ENCODE peak calls at places on chromosomes 7 and 10, in ten cellular contexts. One of them, this sample, is unnamed.

GRCh38 chr10:15627617-15628196 is 92.0 kb downstream of the ITGA8 start:
- DNase-seq in A549: no peak
- DNase-seq in HepG2: no peak
- DNase-seq in epithelial cell of esophagus: no peak
- DNase-seq in sigmoid colon: no peak
- DNase-seq in IMR-90: peak; percentile 13
- DNase-seq in mesendoderm: no peak
- DNase-seq in MM.1S: no peak
- DNase-seq in AG04449: no peak
- DNase-seq in HAP-1: no peak
- DNase-seq in this sample: no peak

GRCh38 chr7:45927724-45928123 is 6.7 kb upstream of the IGFBP3 start:
- DNase-seq in A549: no peak
- DNase-seq in HepG2: no peak
- DNase-seq in epithelial cell of esophagus: no peak
- DNase-seq in sigmoid colon: no peak
- DNase-seq in IMR-90: no peak
- DNase-seq in mesendoderm: no peak
- DNase-seq in MM.1S: peak; percentile 65
- DNase-seq in AG04449: no peak
- DNase-seq in HAP-1: no peak
- DNase-seq in this sample: no peak

GRCh38 chr7:21426286-21426957 is 1.5 kb upstream of the SP4 start:
- DNase-seq in A549: no peak
- DNase-seq in HepG2: peak; percentile 1
- DNase-seq in epithelial cell of esophagus: peak; percentile 83
- DNase-seq in sigmoid colon: no peak
- DNase-seq in IMR-90: no peak
- DNase-seq in mesendoderm: peak; percentile 68
- DNase-seq in MM.1S: peak; percentile 8
- DNase-seq in AG04449: no peak
- DNase-seq in HAP-1: peak; percentile 10
- DNase-seq in this sample: no peak

GRCh38 chr7:107318523-107319160 is 149.8 kb downstream of the HBP1 start:
- DNase-seq in A549: peak; percentile 63
- DNase-seq in HepG2: no peak
- DNase-seq in epithelial cell of esophagus: peak; percentile 38
- DNase-seq in sigmoid colon: no peak
- DNase-seq in IMR-90: peak; percentile 77
- DNase-seq in mesendoderm: no peak
- DNase-seq in MM.1S: no peak
- DNase-seq in AG04449: no peak
- DNase-seq in HAP-1: no peak
- DNase-seq in this sample: no peak

GRCh38 chr10:86583983-86584382 is 62.4 kb upstream of the WAPL start:
- DNase-seq in A549: peak; percentile 55
- DNase-seq in HepG2: peak; percentile 24
- DNase-seq in epithelial cell of esophagus: peak; percentile 32
- DNase-seq in sigmoid colon: no peak
- DNase-seq in IMR-90: no peak
- DNase-seq in mesendoderm: peak; percentile 63
- DNase-seq in MM.1S: no peak
- DNase-seq in AG04449: no peak
- DNase-seq in HAP-1: peak; percentile 29
- DNase-seq in this sample: no peak

GRCh38 chr10:103559776-103560175 is 66.3 kb downstream of the NEURL1 start:
- DNase-seq in A549: no peak
- DNase-seq in HepG2: no peak
- DNase-seq in epithelial cell of esophagus: no peak
- DNase-seq in sigmoid colon: no peak
- DNase-seq in IMR-90: no peak
- DNase-seq in mesendoderm: no peak
- DNase-seq in MM.1S: no peak
- DNase-seq in AG04449: no peak
- DNase-seq in HAP-1: no peak
- DNase-seq in this sample: no peak

GRCh38 chr10:113087082-113088029 is 137.3 kb downstream of the TCF7L2 start:
- DNase-seq in A549: peak; percentile 98
- DNase-seq in HepG2: peak; percentile 96
- DNase-seq in epithelial cell of esophagus: peak; percentile 95
- DNase-seq in sigmoid colon: peak; percentile 88
- DNase-seq in IMR-90: peak; percentile 100
- DNase-seq in mesendoderm: peak; percentile 99
- DNase-seq in MM.1S: no peak
- DNase-seq in AG04449: peak; percentile 95
- DNase-seq in HAP-1: peak; percentile 45
- DNase-seq in this sample: peak; percentile 75

GRCh38 chr10:93454146-93454545 is 28.0 kb downstream of the MYOF start:
- DNase-seq in A549: no peak
- DNase-seq in HepG2: no peak
- DNase-seq in epithelial cell of esophagus: no peak
- DNase-seq in sigmoid colon: no peak
- DNase-seq in IMR-90: no peak
- DNase-seq in mesendoderm: no peak
- DNase-seq in MM.1S: no peak
- DNase-seq in AG04449: no peak
- DNase-seq in HAP-1: no peak
- DNase-seq in this sample: no peak

DNA sequence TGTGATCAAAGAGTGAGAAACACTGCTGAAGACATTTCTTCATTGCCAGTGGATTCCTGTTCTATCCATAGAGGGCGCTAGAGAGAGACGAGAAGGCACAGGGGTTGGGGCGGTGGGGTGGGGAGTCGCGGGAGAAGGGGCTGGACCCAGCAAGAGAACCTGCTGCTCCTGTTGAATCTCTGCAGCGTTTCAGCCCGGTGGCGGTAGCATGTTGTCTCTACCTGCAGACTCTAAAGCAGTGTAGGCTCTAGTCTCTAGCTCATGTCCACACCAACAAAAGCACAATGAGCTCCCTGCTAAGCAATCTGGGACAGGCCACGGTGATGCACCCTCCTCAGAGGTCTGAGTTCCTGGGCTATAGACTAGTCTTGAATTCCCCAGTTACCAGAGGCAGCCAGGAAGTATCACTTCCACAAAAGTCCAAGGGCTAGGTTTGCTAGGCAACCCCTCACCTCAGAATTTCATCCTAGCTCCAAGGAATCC is 167.7 kb downstream of the DGKB start:
- DNase-seq in A549: no peak
- DNase-seq in HepG2: no peak
- DNase-seq in epithelial cell of esophagus: no peak
- DNase-seq in sigmoid colon: no peak
- DNase-seq in IMR-90: no peak
- DNase-seq in mesendoderm: peak; percentile 82
- DNase-seq in MM.1S: no peak
- DNase-seq in AG04449: no peak
- DNase-seq in HAP-1: peak; percentile 16
- DNase-seq in this sample: no peak
- H3K4me3 ChIP-seq in A549: no peak overlapping the region
- H3K4me3 ChIP-seq in HepG2: no peak overlapping the region
- H3K4me3 ChIP-seq in epithelial cell of esophagus: no peak overlapping the region
- H3K4me3 ChIP-seq in sigmoid colon: no peak overlapping the region
- H3K4me3 ChIP-seq in IMR-90: no peak overlapping the region
- H3K4me3 ChIP-seq in mesendoderm: no peak overlapping the region
- H3K4me3 ChIP-seq in MM.1S: no peak overlapping the region
- H3K4me3 ChIP-seq in AG04449: no peak overlapping the region
- H3K4me3 ChIP-seq in HAP-1: no peak overlapping the region
- H3K4me3 ChIP-seq in this sample: no peak overlapping the region

GRCh38 chr10:99536400-99537254 is 3.9 kb downstream of the NKX2-3 start:
- DNase-seq in A549: no peak
- DNase-seq in HepG2: peak; percentile 18
- DNase-seq in epithelial cell of esophagus: no peak
- DNase-seq in sigmoid colon: peak; percentile 78
- DNase-seq in IMR-90: no peak
- DNase-seq in mesendoderm: peak; percentile 68
- DNase-seq in MM.1S: no peak
- DNase-seq in AG04449: no peak
- DNase-seq in HAP-1: peak; percentile 53
- DNase-seq in this sample: no peak

GRCh38 chr10:99534939-99535763 is 2.4 kb downstream of the NKX2-3 start:
- DNase-seq in A549: peak; percentile 36
- DNase-seq in HepG2: no peak
- DNase-seq in epithelial cell of esophagus: peak; percentile 61
- DNase-seq in sigmoid colon: peak; percentile 77
- DNase-seq in IMR-90: no peak
- DNase-seq in mesendoderm: no peak
- DNase-seq in MM.1S: no peak
- DNase-seq in AG04449: no peak
- DNase-seq in HAP-1: no peak
- DNase-seq in this sample: no peak

GRCh38 chr10:99534456-99534938 is 1.8 kb downstream of the NKX2-3 start:
- DNase-seq in A549: no peak
- DNase-seq in HepG2: no peak
- DNase-seq in epithelial cell of esophagus: no peak
- DNase-seq in sigmoid colon: no peak
- DNase-seq in IMR-90: no peak
- DNase-seq in mesendoderm: no peak
- DNase-seq in MM.1S: no peak
- DNase-seq in AG04449: no peak
- DNase-seq in HAP-1: no peak
- DNase-seq in this sample: no peak

GRCh38 chr10:99537381-99538286 is 4.9 kb downstream of the NKX2-3 start:
- DNase-seq in A549: no peak
- DNase-seq in HepG2: no peak
- DNase-seq in epithelial cell of esophagus: no peak
- DNase-seq in sigmoid colon: peak; percentile 86
- DNase-seq in IMR-90: no peak
- DNase-seq in mesendoderm: no peak
- DNase-seq in MM.1S: no peak
- DNase-seq in AG04449: no peak
- DNase-seq in HAP-1: peak; percentile 54
- DNase-seq in this sample: no peak

GRCh38 chr10:99535764-99536399 is 3.1 kb downstream of the NKX2-3 start:
- DNase-seq in A549: no peak
- DNase-seq in HepG2: no peak
- DNase-seq in epithelial cell of esophagus: no peak
- DNase-seq in sigmoid colon: peak; percentile 72
- DNase-seq in IMR-90: no peak
- DNase-seq in mesendoderm: no peak
- DNase-seq in MM.1S: no peak
- DNase-seq in AG04449: no peak
- DNase-seq in HAP-1: no peak
- DNase-seq in this sample: no peak
- H3K4me3 ChIP-seq in A549: peak overlapping the region; percentile 34
- H3K4me3 ChIP-seq in HepG2: no peak overlapping the region
- H3K4me3 ChIP-seq in epithelial cell of esophagus: no peak overlapping the region
- H3K4me3 ChIP-seq in sigmoid colon: peak overlapping the region; percentile 70
- H3K4me3 ChIP-seq in IMR-90: no peak overlapping the region
- H3K4me3 ChIP-seq in mesendoderm: no peak overlapping the region
- H3K4me3 ChIP-seq in MM.1S: no peak overlapping the region
- H3K4me3 ChIP-seq in AG04449: no peak overlapping the region
- H3K4me3 ChIP-seq in HAP-1: no peak overlapping the region
- H3K4me3 ChIP-seq in this sample: peak overlapping the region; percentile 36

GRCh38 chr7:30284298-30285066 is at the start of gene ZNRF2:
- DNase-seq in A549: peak; percentile 100
- DNase-seq in HepG2: peak; percentile 98
- DNase-seq in epithelial cell of esophagus: peak; percentile 100
- DNase-seq in sigmoid colon: peak; percentile 100
- DNase-seq in IMR-90: peak; percentile 95
- DNase-seq in mesendoderm: peak; percentile 99
- DNase-seq in MM.1S: peak; percentile 100
- DNase-seq in AG04449: peak; percentile 76
- DNase-seq in HAP-1: peak; percentile 100
- DNase-seq in this sample: peak; percentile 100

GRCh38 chr7:30282735-30283134 is 1.7 kb upstream of the ZNRF2 start:
- DNase-seq in A549: no peak
- DNase-seq in HepG2: no peak
- DNase-seq in epithelial cell of esophagus: no peak
- DNase-seq in sigmoid colon: no peak
- DNase-seq in IMR-90: no peak
- DNase-seq in mesendoderm: no peak
- DNase-seq in MM.1S: no peak
- DNase-seq in AG04449: no peak
- DNase-seq in HAP-1: no peak
- DNase-seq in this sample: no peak

GRCh38 chr7:30285531-30286284 is 1.3 kb downstream of the ZNRF2 start:
- DNase-seq in A549: peak; percentile 59
- DNase-seq in HepG2: peak; percentile 34
- DNase-seq in epithelial cell of esophagus: peak; percentile 47
- DNase-seq in sigmoid colon: no peak
- DNase-seq in IMR-90: peak; percentile 46
- DNase-seq in mesendoderm: peak; percentile 48
- DNase-seq in MM.1S: peak; percentile 88
- DNase-seq in AG04449: no peak
- DNase-seq in HAP-1: peak; percentile 27
- DNase-seq in this sample: peak; percentile 68

GRCh38 chr7:30285067-30285530 is 702 bp downstream of the ZNRF2 start:
- DNase-seq in A549: no peak
- DNase-seq in HepG2: no peak
- DNase-seq in epithelial cell of esophagus: peak; percentile 37
- DNase-seq in sigmoid colon: peak; percentile 68
- DNase-seq in IMR-90: peak; percentile 8
- DNase-seq in mesendoderm: peak; percentile 44
- DNase-seq in MM.1S: peak; percentile 54
- DNase-seq in AG04449: no peak
- DNase-seq in HAP-1: peak; percentile 19
- DNase-seq in this sample: peak; percentile 65

DNA sequence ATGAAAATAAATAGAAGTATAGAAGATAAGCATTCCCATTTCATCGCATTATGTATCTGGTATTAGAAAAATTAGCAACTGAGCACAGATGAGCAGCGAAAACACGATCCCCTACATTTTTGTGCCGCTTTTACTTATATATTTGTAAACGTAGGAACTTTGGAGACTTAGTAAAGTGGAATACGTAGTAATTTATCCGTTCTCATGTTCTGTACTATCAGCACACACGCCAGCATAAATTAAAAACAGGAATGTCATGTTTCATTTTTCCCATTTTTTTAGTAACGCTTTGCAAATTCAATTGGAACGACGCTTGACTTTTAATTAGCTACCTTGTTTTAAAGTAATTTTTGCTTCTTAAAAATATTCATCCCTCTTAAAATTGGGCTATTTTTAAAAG is 2.4 kb downstream of the ZNRF2 start:
- DNase-seq in A549: no peak
- DNase-seq in HepG2: no peak
- DNase-seq in epithelial cell of esophagus: no peak
- DNase-seq in sigmoid colon: no peak
- DNase-seq in IMR-90: no peak
- DNase-seq in mesendoderm: no peak
- DNase-seq in MM.1S: peak; percentile 10
- DNase-seq in AG04449: no peak
- DNase-seq in HAP-1: no peak
- DNase-seq in this sample: no peak
- H3K4me3 ChIP-seq in A549: peak overlapping the region; percentile 92
- H3K4me3 ChIP-seq in HepG2: peak overlapping the region; percentile 87
- H3K4me3 ChIP-seq in epithelial cell of esophagus: peak overlapping the region; percentile 77
- H3K4me3 ChIP-seq in sigmoid colon: peak overlapping the region; percentile 73
- H3K4me3 ChIP-seq in IMR-90: no peak overlapping the region
- H3K4me3 ChIP-seq in mesendoderm: no peak overlapping the region
- H3K4me3 ChIP-seq in MM.1S: peak overlapping the region; percentile 75
- H3K4me3 ChIP-seq in AG04449: peak overlapping the region; percentile 69
- H3K4me3 ChIP-seq in HAP-1: peak overlapping the region; percentile 75
- H3K4me3 ChIP-seq in this sample: peak overlapping the region; percentile 66

GRCh38 chr10:127840884-127841283 is 51.9 kb downstream of the CLRN3 start:
- DNase-seq in A549: no peak
- DNase-seq in HepG2: no peak
- DNase-seq in epithelial cell of esophagus: no peak
- DNase-seq in sigmoid colon: no peak
- DNase-seq in IMR-90: no peak
- DNase-seq in mesendoderm: no peak
- DNase-seq in MM.1S: no peak
- DNase-seq in AG04449: no peak
- DNase-seq in HAP-1: no peak
- DNase-seq in this sample: peak; percentile 59

GRCh38 chr10:127849896-127850295 is 42.8 kb downstream of the CLRN3 start:
- DNase-seq in A549: no peak
- DNase-seq in HepG2: no peak
- DNase-seq in epithelial cell of esophagus: no peak
- DNase-seq in sigmoid colon: no peak
- DNase-seq in IMR-90: no peak
- DNase-seq in mesendoderm: no peak
- DNase-seq in MM.1S: no peak
- DNase-seq in AG04449: no peak
- DNase-seq in HAP-1: no peak
- DNase-seq in this sample: no peak

GRCh38 chr10:127849224-127849623 is 43.5 kb downstream of the CLRN3 start:
- DNase-seq in A549: no peak
- DNase-seq in HepG2: no peak
- DNase-seq in epithelial cell of esophagus: no peak
- DNase-seq in sigmoid colon: no peak
- DNase-seq in IMR-90: no peak
- DNase-seq in mesendoderm: no peak
- DNase-seq in MM.1S: no peak
- DNase-seq in AG04449: no peak
- DNase-seq in HAP-1: no peak
- DNase-seq in this sample: no peak

GRCh38 chr10:127848226-127848625 is 44.5 kb downstream of the CLRN3 start:
- DNase-seq in A549: no peak
- DNase-seq in HepG2: no peak
- DNase-seq in epithelial cell of esophagus: no peak
- DNase-seq in sigmoid colon: no peak
- DNase-seq in IMR-90: no peak
- DNase-seq in mesendoderm: no peak
- DNase-seq in MM.1S: no peak
- DNase-seq in AG04449: no peak
- DNase-seq in HAP-1: no peak
- DNase-seq in this sample: no peak

DNA sequence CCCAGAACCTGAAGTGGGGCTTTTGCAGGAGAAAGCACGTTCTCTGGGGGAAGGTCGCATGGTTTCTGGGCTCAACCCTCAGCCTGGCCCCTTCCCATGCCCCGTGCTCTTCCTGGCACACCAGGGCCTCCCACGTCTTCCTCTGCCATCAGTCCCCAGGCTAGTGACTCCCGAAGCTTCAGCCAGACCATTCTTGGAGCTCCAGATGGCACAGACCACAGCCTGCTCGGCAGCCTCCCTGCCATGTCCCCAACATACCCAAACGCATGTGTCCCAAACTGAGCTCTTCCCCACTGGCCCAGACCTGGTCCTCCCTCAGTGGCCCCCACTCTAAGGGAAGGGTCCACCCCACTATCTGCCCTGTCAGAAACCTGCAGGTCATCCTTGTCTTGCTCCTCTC is 47.0 kb downstream of the CLRN3 start:
- DNase-seq in A549: no peak
- DNase-seq in HepG2: no peak
- DNase-seq in epithelial cell of esophagus: no peak
- DNase-seq in sigmoid colon: no peak
- DNase-seq in IMR-90: no peak
- DNase-seq in mesendoderm: no peak
- DNase-seq in MM.1S: no peak
- DNase-seq in AG04449: no peak
- DNase-seq in HAP-1: no peak
- DNase-seq in this sample: no peak
- H3K4me3 ChIP-seq in A549: no peak overlapping the region
- H3K4me3 ChIP-seq in HepG2: no peak overlapping the region
- H3K4me3 ChIP-seq in epithelial cell of esophagus: no peak overlapping the region
- H3K4me3 ChIP-seq in sigmoid colon: no peak overlapping the region
- H3K4me3 ChIP-seq in IMR-90: no peak overlapping the region
- H3K4me3 ChIP-seq in mesendoderm: no peak overlapping the region
- H3K4me3 ChIP-seq in MM.1S: no peak overlapping the region
- H3K4me3 ChIP-seq in AG04449: no peak overlapping the region
- H3K4me3 ChIP-seq in HAP-1: no peak overlapping the region
- H3K4me3 ChIP-seq in this sample: no peak overlapping the region

This sample was measured in lower lobe of right lung.